ENCODE peak calls at places on chromosome 13, in five cellular contexts. K, L, Y, B and M are unnamed samples.

GRCh38 chr13:75217949-75218348 is 264.0 kb downstream of the TBC1D4 start:
- DNase-seq in K (no peak), Y (no peak), B (no peak), L (no peak), M (no peak)

GRCh38 chr13:75792526-75793187 is 156.5 kb downstream of the LMO7 start:
- DNase-seq in Y (no peak), L (no peak), K (no peak), B (peak; percentile 67), M (no peak)

GRCh38 chr13:102536695-102537485 is 59.9 kb upstream of the TPP2 start:
- DNase-seq in Y (no peak), L (no peak), K (no peak), B (no peak), M (no peak)

GRCh38 chr13:80962173-80962572 is 621.2 kb upstream of the SPRY2 start:
- DNase-seq in L (no peak), Y (no peak), K (no peak), B (no peak), M (no peak)

GRCh38 chr13:46403851-46404731 is 17.0 kb upstream of the RUBCNL start:
- DNase-seq in B (no peak), Y (no peak), K (no peak), L (peak; percentile 96), M (no peak)

GRCh38 chr13:101626925-101627555 is 174.6 kb downstream of the ITGBL1 start:
- DNase-seq in Y (no peak), L (peak; percentile 15), K (no peak), B (no peak), M (no peak)

GRCh38 chr13:66367356-66367755 is 862.8 kb downstream of the PCDH9 start:
- DNase-seq in L (no peak), K (no peak), Y (no peak), B (no peak), M (no peak)

GRCh38 chr13:44331912-44332840 is 41.4 kb upstream of the SERP2 start:
- DNase-seq in Y (peak; percentile 12), L (peak; percentile 71), K (no peak), B (no peak), M (peak; percentile 72)

GRCh38 chr13:45333251-45333972 is 7.6 kb downstream of the TPT1 start:
- DNase-seq in K (no peak), B (no peak), Y (no peak), L (peak; percentile 49), M (no peak)

GRCh38 chr13:75296651-75297050 is 185.3 kb downstream of the TBC1D4 start:
- DNase-seq in K (no peak), B (no peak), Y (no peak), L (no peak), M (no peak)

GRCh38 chr13:36493046-36493445 is 60.8 kb downstream of the CCNA1 start:
- DNase-seq in K (no peak), L (no peak), Y (no peak), B (no peak), M (no peak)

GRCh38 chr13:72163671-72164070 is 296.7 kb upstream of the DACH1 start:
- DNase-seq in K (no peak), Y (no peak), B (no peak), L (no peak), M (no peak)

GRCh38 chr13:47708386-47708785 is 292.7 kb downstream of the SUCLA2 start:
- DNase-seq in K (no peak), B (peak; percentile 3), L (no peak), Y (no peak), M (no peak)

GRCh38 chr13:91097269-91097668 is 250.2 kb upstream of the MIR17HG start:
- DNase-seq in B (no peak), Y (no peak), K (no peak), L (no peak), M (no peak)

GRCh38 chr13:81990652-81991051 is 1649.7 kb upstream of the SPRY2 start:
- DNase-seq in B (no peak), K (no peak), Y (no peak), L (no peak), M (no peak)

GRCh38 chr13:34216251-34216650 is 398.3 kb downstream of the RFC3 start:
- DNase-seq in B (no peak), K (no peak), L (no peak), Y (no peak), M (no peak)

GRCh38 chr13:20161275-20161950 is 561 bp upstream of the GJA3 start:
- DNase-seq in Y (no peak), L (peak; percentile 55), K (no peak), B (no peak), M (peak; percentile 43)

GRCh38 chr13:44197791-44198770 is 175.5 kb upstream of the SERP2 start:
- DNase-seq in B (no peak), L (no peak), Y (no peak), K (no peak), M (no peak)

GRCh38 chr13:50714886-50715285 is 128.6 kb downstream of the DLEU7 start:
- DNase-seq in Y (no peak), L (peak; percentile 21), K (no peak), B (no peak), M (no peak)

GRCh38 chr13:104111031-104111430 is 1044.8 kb upstream of the SLC10A2 start:
- DNase-seq in Y (no peak), L (no peak), K (no peak), B (no peak), M (no peak)

GRCh38 chr13:45242070-45242469 is 41.2 kb upstream of the KCTD4 start:
- DNase-seq in K (no peak), L (no peak), B (peak; percentile 26), Y (no peak), M (peak; percentile 10)

GRCh38 chr13:86585826-86586225 is 786.6 kb upstream of the SLITRK6 start:
- DNase-seq in K (no peak), Y (no peak), B (no peak), L (no peak), M (no peak)

GRCh38 chr13:34913040-34913439 is 29.0 kb upstream of the NBEA start:
- DNase-seq in L (peak; percentile 31), Y (no peak), K (peak; percentile 34), B (peak; percentile 4), M (no peak)

GRCh38 chr13:40756042-40756441 is 14.9 kb downstream of the MRPS31 start:
- DNase-seq in B (no peak), Y (no peak), K (no peak), L (no peak), M (no peak)

GRCh38 chr13:75452564-75452963 is 29.4 kb downstream of the TBC1D4 start:
- DNase-seq in B (no peak), K (no peak), Y (no peak), L (no peak), M (no peak)

GRCh38 chr13:92433963-92434362 is 792.6 kb upstream of the GPC6 start:
- DNase-seq in Y (no peak), L (no peak), B (no peak), K (no peak), M (no peak)

GRCh38 chr13:26019881-26020535 is 31.8 kb downstream of the SHISA2 start:
- DNase-seq in L (peak; percentile 58), Y (no peak), K (no peak), B (no peak), M (no peak)
- TF ChIP-seq MAX in L (peak; percentile 55), Y (no peak), K (no peak), B (no peak), M (no peak)

GRCh38 chr13:49213997-49214916 is 5.9 kb upstream of the MLNR start:
- DNase-seq in K (no peak), B (no peak), L (peak; percentile 64), Y (no peak), M (no peak)

GRCh38 chr13:49217962-49218492 is 2.1 kb upstream of the MLNR start:
- DNase-seq in L (no peak), B (no peak), K (no peak), Y (no peak), M (no peak)

GRCh38 chr13:49213539-49213938 is 6.6 kb upstream of the MLNR start:
- DNase-seq in Y (no peak), L (peak; percentile 37), B (no peak), K (no peak), M (no peak)

GRCh38 chr13:49216334-49216733 is 3.8 kb upstream of the MLNR start:
- DNase-seq in Y (no peak), K (no peak), L (peak; percentile 30), B (no peak), M (no peak)

GRCh38 chr13:49214917-49215376 is 5.2 kb upstream of the MLNR start:
- DNase-seq in K (peak; percentile 43), Y (no peak), B (peak; percentile 31), L (peak; percentile 99), M (no peak)
- TF ChIP-seq MAX in K (peak; percentile 86), Y (no peak), B (no peak), L (peak; percentile 99), M (no peak)

GRCh38 chr13:69567514-69567913 is 540.1 kb upstream of the ATXN8OS start:
- DNase-seq in K (no peak), L (no peak), B (no peak), Y (no peak), M (no peak)

GRCh38 chr13:69566104-69566716 is 541.4 kb upstream of the ATXN8OS start:
- DNase-seq in Y (no peak), K (no peak), B (no peak), L (no peak), M (no peak)

GRCh38 chr13:69565334-69565733 is 542.3 kb upstream of the ATXN8OS start:
- DNase-seq in K (peak; percentile 34), L (peak; percentile 63), Y (peak; percentile 7), B (peak; percentile 54), M (peak; percentile 22)
- TF ChIP-seq MAX in K (no peak), L (no peak), Y (no peak), B (no peak), M (no peak)

DNA sequence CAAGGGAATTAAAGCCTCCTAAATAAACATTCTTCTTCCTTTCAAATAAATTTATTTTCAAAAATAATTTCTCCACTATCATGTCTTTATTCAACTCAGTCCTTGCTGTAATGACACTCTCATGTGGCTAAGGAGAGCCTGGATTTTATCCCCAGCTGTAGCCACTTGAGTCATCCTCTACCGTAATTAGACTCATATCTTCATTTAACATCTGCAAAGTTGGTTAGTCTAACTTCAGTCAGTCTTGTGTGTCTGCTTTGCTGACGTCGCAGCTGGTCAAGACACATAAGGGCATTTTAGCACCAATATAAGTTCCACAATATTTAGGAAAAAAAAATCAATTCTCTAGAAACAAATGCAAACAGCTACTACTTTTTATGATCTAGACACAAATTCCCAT is 776.4 kb upstream of the ATXN8OS start:
- DNase-seq in K (no peak), L (no peak), B (no peak), Y (peak; percentile 27), M (peak; percentile 11)
- TF ChIP-seq MAX in K (no peak), L (no peak), B (no peak), Y (no peak), M (no peak)

GRCh38 chr13:27360562-27360961 is 63.9 kb upstream of the GTF3A start:
- DNase-seq in B (peak; percentile 11), K (no peak), L (no peak), Y (no peak), M (no peak)
- TF ChIP-seq MAX in B (no peak), K (no peak), L (no peak), Y (no peak), M (no peak)